ENCODE peak calls at places on chromosomes 1 and 21, in eight cellular contexts. D is Calu3, T is lower lobe of right lung, H is hepatic stellate cell, C is SJSA1, N is left cardiac atrium, G is MM.1S, Z is left ventricle myocardium inferior. J is an unnamed sample.

GRCh38 chr1:98030483-98030882 is 109.6 kb upstream of the DPYD start:
- DNase-seq in N (no peak), G (no peak), T (no peak), Z (no peak), H (no peak), D (no peak), C (peak; percentile 13), J (no peak)

GRCh38 chr1:100609849-100610248 is 71.9 kb downstream of the GPR88 start:
- DNase-seq in G (no peak), T (no peak), D (no peak), H (no peak), Z (no peak), C (no peak), N (no peak), J (no peak)

GRCh38 chr1:17082761-17083160 is 28.9 kb upstream of the SDHB start:
- DNase-seq in G (no peak), H (no peak), T (no peak), Z (no peak), D (no peak), C (no peak), N (no peak), J (no peak)

GRCh38 chr1:225710804-225711203 is 57.9 kb upstream of the ENAH start:
- DNase-seq in Z (no peak), N (no peak), G (no peak), H (no peak), D (no peak), C (no peak), T (no peak), J (no peak)

GRCh38 chr21:38980416-38981319 is 174.9 kb downstream of the ETS2 start:
- DNase-seq in D (no peak), Z (no peak), N (no peak), C (no peak), H (no peak), G (no peak), T (no peak), J (no peak)

GRCh38 chr1:20381045-20381641 is 90.5 kb downstream of the VWA5B1 start:
- DNase-seq in N (no peak), G (no peak), Z (no peak), T (no peak), C (no peak), D (no peak), H (no peak), J (no peak)

GRCh38 chr1:230632273-230632873 is 9.9 kb upstream of the COG2 start:
- DNase-seq in C (no peak), N (no peak), T (no peak), G (peak; percentile 62), Z (no peak), H (peak; percentile 16), D (peak; percentile 54), J (no peak)

GRCh38 chr1:54481201-54481884 is 66.7 kb upstream of the ACOT11 start:
- DNase-seq in N (no peak), T (no peak), D (no peak), C (no peak), G (no peak), H (no peak), Z (no peak), J (no peak)

GRCh38 chr1:57450981-57451380 is 27.1 kb upstream of the DAB1 start:
- DNase-seq in Z (no peak), H (no peak), D (no peak), C (no peak), N (no peak), G (no peak), T (no peak), J (no peak)

GRCh38 chr1:23562138-23562819 is 3.0 kb upstream of the ID3 start:
- DNase-seq in H (peak; percentile 94), Z (peak; percentile 97), D (peak; percentile 88), N (peak; percentile 99), G (peak; percentile 85), T (peak; percentile 97), C (peak; percentile 99), J (peak; percentile 97)

GRCh38 chr1:84853743-84854721 is 39.0 kb downstream of the LPAR3 start:
- DNase-seq in T (no peak), Z (no peak), D (peak; percentile 38), H (peak; percentile 69), N (no peak), C (peak; percentile 38), G (peak; percentile 17), J (no peak)

J was measured in cardiac septum.